ENCODE peak calls at places on chromosome 19, in four cellular contexts. V, Y, R and L are unnamed samples.

GRCh38 chr19:10823690-10824089 is 12.3 kb downstream of the TMED1 start:
- DNase-seq in R (no peak), Y (no peak), V (no peak), L (no peak)

GRCh38 chr19:13629687-13630357 is 123.5 kb upstream of the CACNA1A start:
- DNase-seq in Y (no peak), R (no peak), V (no peak), L (no peak)

GRCh38 chr19:7368456-7368855 is 19.7 kb downstream of the ARHGEF18 start:
- DNase-seq in Y (no peak), V (peak), R (no peak), L (no peak)

GRCh38 chr19:10290876-10291553 is 1.3 kb downstream of the ICAM5 start:
- DNase-seq in R (no peak), V (peak), Y (peak), L (no peak)

GRCh38 chr19:7366701-7367420 is 18.1 kb downstream of the ARHGEF18 start:
- DNase-seq in Y (peak), R (no peak), V (no peak), L (no peak)

GRCh38 chr19:40822161-40822560 is 23.2 kb downstream of the EGLN2 start:
- DNase-seq in Y (no peak), V (no peak), R (no peak), L (no peak)

GRCh38 chr19:7534531-7534980 is 961 bp upstream of the PNPLA6 start:
- DNase-seq in R (no peak), V (peak), Y (no peak), L (peak)

GRCh38 chr19:1214299-1214861 is 8.8 kb downstream of the STK11 start:
- DNase-seq in V (no peak), R (no peak), Y (no peak), L (no peak)

GRCh38 chr19:12800873-12801465 is 631 bp downstream of the PRDX2 start:
- DNase-seq in Y (no peak), V (no peak), R (no peak), L (no peak)

GRCh38 chr19:40253611-40254092 is 27.2 kb upstream of the CCNP start:
- DNase-seq in Y (no peak), V (no peak), R (no peak), L (no peak)

GRCh38 chr19:35856546-35857149 is at the start of gene KIRREL2:
- DNase-seq in Y (no peak), V (no peak), R (no peak), L (no peak)

GRCh38 chr19:45470147-45471081 is 2.6 kb downstream of the FOSB start:
- DNase-seq in Y (no peak), V (peak), R (no peak), L (no peak)

GRCh38 chr19:458091-459042 is 2.5 kb downstream of the SHC2 start:
- DNase-seq in V (no peak), R (no peak), Y (no peak), L (no peak)

GRCh38 chr19:15577184-15577771 is 37.7 kb upstream of the CYP4F8 start:
- DNase-seq in R (no peak), Y (no peak), V (no peak), L (no peak)

GRCh38 chr19:13172335-13173128 is 22.3 kb downstream of the IER2 start:
- DNase-seq in V (peak), R (no peak), Y (no peak), L (no peak)

GRCh38 chr19:36719687-36720556 is 32.5 kb downstream of the ZNF567 start:
- DNase-seq in Y (no peak), V (no peak), R (no peak), L (no peak)

GRCh38 chr19:29694166-29694565 is 20.9 kb downstream of the C19orf12 start:
- DNase-seq in R (no peak), Y (no peak), V (no peak), L (no peak)

GRCh38 chr19:29696045-29696682 is 18.9 kb downstream of the C19orf12 start:
- DNase-seq in Y (no peak), R (no peak), V (no peak), L (no peak)

GRCh38 chr19:29690842-29691241 is 24.2 kb downstream of the C19orf12 start:
- DNase-seq in R (no peak), V (no peak), Y (peak), L (no peak)

GRCh38 chr19:29697523-29698261 is 17.4 kb downstream of the C19orf12 start:
- DNase-seq in V (no peak), Y (no peak), R (no peak), L (no peak)

GRCh38 chr19:29694669-29695627 is 20.1 kb downstream of the C19orf12 start:
- DNase-seq in V (peak), Y (no peak), R (peak), L (no peak)
- TF ChIP-seq POLR2AphosphoS5 in V (peak), Y (no peak), R (no peak), L (no peak)

GRCh38 chr19:48739835-48740704 is at the start of gene RASIP1:
- DNase-seq in V (no peak), R (no peak), Y (no peak), L (no peak)
- TF ChIP-seq POLR2AphosphoS5 in V (no peak), R (no peak), Y (no peak), L (no peak)

GRCh38 chr19:38168632-38169031 is 55.4 kb downstream of the DPF1 start:
- DNase-seq in V (no peak), R (no peak), Y (no peak), L (no peak)

GRCh38 chr19:38175422-38175821 is 48.6 kb downstream of the DPF1 start:
- DNase-seq in Y (no peak), V (no peak), R (no peak), L (no peak)

GRCh38 chr19:38172001-38172400 is 52.0 kb downstream of the DPF1 start:
- DNase-seq in V (no peak), Y (no peak), R (no peak), L (no peak)

DNA sequence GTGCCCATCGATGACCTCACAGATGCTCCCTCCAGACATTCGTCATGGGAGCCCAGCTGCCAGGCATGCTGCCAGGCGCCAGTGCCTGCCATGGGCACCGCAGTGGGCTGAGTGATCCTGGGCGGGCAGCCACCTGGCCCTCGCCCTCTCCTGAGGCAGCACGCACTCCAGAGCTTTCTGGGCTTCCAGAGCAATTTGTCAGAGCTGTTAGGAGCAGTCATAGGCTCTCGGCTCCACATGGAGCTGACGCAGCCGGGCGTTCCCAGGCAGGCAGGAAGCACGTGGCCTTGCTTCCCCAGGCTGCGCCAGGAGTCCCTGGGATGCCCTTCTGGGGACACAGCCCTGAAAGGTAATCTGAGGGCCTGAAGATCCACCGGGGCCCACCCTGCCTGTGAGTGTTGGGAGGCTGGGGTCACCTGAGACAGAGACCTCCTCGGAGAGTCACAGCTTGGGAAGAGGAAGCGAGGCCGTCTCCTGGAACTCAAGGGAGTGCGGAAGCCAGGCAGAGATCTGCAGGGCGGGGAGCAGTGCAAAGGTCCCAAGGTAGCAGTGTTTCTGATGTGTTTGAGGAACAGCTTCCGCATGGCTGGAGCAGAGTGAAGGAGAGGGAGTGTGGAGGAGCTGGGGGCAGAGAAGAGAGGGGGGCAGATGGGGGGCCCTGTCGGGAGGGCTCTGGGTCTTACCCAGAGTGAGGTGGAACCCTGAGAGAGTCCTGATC is 50.5 kb downstream of the DPF1 start:
- DNase-seq in Y (no peak), R (no peak), V (no peak), L (no peak)
- TF ChIP-seq POLR2AphosphoS5 in Y (no peak), R (no peak), V (no peak), L (no peak)

GRCh38 chr19:49113762-49114629 is at the start of gene LIN7B:
- DNase-seq in R (peak), V (peak), Y (peak), L (no peak)
- TF ChIP-seq POLR2AphosphoS5 in R (no peak), V (no peak), Y (peak), L (no peak)

GRCh38 chr19:18319591-18320135 is 3.2 kb downstream of the LSM4 start:
- DNase-seq in V (peak), Y (no peak), R (no peak), L (no peak)
- TF ChIP-seq POLR2AphosphoS5 in V (peak), Y (no peak), R (no peak), L (no peak)

DNA sequence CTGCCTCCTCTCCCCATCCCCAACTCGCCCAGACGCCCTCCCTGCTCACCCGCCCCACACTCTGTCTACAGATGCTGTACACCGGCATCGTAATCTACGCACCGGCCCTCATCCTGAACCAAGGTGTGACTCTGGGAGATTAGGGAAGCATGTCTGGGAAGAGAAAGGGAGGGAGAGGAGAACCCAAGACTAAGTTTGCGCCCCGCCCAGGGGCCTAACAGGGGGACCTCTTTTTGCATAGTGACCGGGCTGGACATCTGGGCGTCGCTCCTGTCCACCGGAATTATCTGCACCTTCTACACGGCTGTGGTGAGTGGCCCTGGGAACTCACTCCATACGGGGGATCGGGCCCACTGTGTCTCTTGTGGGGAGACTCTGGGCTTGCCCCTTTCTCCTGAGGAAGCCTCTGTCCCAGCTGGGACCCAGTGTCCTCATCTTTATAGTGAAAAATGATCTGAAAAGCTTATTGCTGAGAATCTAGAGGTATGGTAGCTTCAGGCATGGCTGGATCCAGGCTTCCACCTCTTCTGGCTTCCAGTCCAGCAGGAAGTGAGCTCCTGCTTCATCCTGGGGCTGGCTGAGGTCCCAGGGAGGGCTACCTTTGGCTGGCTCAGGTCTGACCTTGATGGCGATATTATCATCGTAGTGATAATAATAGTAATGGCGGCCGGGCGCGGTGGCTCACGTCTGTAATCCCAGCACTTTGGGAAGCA is 2.8 kb downstream of the SLC5A5 start:
- DNase-seq in R (no peak), Y (no peak), V (no peak), L (no peak)
- TF ChIP-seq POLR2AphosphoS5 in R (no peak), Y (no peak), V (no peak), L (no peak)

GRCh38 chr19:48992571-48993174 is 436 bp downstream of the GYS1 start:
- DNase-seq in V (no peak), Y (no peak), R (no peak), L (no peak)

GRCh38 chr19:48993175-48994034 is at the start of the genes GYS1 and RUVBL2:
- DNase-seq in Y (peak), V (peak), R (peak), L (peak)

GRCh38 chr19:48990400-48990799 is 2.7 kb downstream of the GYS1 start:
- DNase-seq in V (no peak), R (no peak), Y (no peak), L (no peak)

GRCh38 chr19:48991011-48991609 is 2.0 kb downstream of the GYS1 start:
- DNase-seq in V (no peak), Y (no peak), R (no peak), L (no peak)

GRCh38 chr19:48991823-48992570 is 1.1 kb downstream of the GYS1 start:
- DNase-seq in R (no peak), Y (no peak), V (peak), L (no peak)
- TF ChIP-seq POLR2AphosphoS5 in R (no peak), Y (peak), V (peak), L (peak)

GRCh38 chr19:55504252-55504603 is 16.0 kb downstream of the SSC5D start:
- DNase-seq in V (no peak), Y (no peak), R (no peak), L (no peak)

GRCh38 chr19:55504981-55505380 is 16.7 kb downstream of the SSC5D start:
- DNase-seq in Y (no peak), V (no peak), R (no peak), L (no peak)

GRCh38 chr19:55502197-55502952 is 14.1 kb downstream of the SSC5D start:
- DNase-seq in R (no peak), V (no peak), Y (no peak), L (no peak)

GRCh38 chr19:55500368-55500952 is 12.2 kb downstream of the SSC5D start:
- DNase-seq in V (no peak), R (no peak), Y (no peak), L (no peak)

DNA sequence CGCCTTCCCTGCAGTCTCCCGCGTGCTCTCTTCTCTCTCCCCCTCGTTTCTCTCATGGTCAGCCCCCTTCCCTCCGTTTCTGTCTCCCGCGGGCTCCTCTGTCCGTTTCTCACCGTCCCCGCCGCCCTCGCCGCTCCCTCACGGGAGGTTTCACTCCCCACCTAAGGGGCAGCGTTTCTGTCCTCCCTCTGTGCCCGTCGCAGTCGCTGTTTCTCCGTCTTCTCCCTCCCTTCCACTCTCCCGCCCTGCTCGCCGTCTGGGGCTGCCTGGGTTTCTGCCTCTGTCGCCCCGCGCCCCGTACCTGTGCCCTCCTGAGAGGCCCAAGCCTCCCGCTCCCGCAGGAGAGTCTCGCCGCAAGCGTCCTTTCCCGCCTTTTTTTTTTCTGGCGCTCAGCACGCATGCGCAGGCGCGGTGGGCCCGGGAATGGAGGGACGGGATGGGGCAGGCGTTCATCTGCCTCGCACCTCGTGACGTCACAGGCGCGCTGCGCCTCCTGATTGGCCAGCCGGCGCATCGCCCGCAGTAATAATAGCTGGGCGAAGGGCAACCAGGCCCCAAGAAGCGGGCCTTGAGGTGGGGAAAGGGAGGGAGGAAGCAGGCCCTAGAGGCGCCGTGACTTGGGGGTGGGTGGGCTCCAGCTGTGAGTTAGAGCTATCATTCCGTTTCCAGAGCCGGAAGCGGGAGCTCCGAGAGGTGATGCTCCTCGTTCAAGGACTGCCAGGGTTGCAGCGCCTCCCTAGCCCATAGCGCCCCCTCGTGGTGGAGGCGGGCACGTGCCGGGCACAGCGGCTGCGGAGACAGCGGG is 15.4 kb downstream of the SSC5D start:
- DNase-seq in V (peak), Y (peak), R (peak), L (peak)
- TF ChIP-seq POLR2AphosphoS5 in V (no peak), Y (no peak), R (no peak), L (no peak)

DNA sequence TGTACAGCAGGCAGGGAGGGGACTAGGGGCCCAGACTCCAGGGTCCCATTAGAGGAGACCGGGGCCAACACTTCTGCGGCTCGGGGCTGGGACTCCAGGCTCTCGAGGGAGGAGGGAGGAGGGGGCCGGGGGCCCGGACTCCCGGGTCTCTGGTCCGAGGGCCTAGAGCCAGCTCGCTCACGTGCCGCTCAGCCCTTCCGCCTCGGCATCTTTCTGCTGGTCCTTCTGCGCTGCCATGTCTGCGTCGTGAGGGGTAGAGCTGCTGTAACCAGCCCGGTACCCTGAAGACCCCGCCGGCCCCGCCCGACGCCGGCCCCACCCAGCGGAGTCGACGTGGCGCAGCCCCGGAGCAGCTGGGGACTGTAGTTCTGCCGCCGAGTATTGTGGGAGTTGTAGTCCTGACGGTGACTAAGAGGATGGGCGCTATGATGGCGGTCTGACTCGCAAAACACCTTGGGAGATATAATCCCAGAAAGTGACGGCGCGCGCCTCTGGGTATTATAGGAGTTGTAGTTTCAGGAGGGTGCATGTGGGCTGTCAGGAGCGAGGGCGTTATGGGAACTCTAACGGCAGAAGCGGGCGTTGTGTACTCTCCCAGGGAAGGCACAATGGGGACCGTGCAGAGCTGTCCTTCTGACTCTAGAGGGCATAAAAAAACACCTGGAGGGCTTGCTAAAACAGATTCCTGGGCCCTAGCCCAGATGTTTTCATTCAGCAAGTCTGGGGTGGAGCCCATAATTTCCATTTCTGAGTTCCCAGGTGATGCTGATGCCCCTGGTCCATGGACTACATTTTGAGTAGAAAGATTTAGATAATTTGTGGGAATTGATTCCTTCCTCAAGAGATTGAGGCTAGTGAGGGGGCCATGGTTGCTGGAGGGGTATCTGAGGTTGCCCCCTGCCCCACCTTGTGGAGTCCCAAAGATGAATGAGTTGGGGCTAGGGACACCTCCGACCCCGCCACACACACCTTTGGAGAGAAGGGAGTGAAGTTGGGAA is at the start of gene RABAC1:
- DNase-seq in Y (peak), R (peak), V (peak), L (peak)
- TF ChIP-seq POLR2AphosphoS5 in Y (peak), R (no peak), V (peak), L (peak)